ENCODE peak calls at places on chromosomes 5 and 9, in seven cellular contexts. V is brain microvascular endothelial cell; D is astrocyte of the cerebellum; S is cardiac fibroblast; C is CD4-positive, CD25-positive, alpha-beta regulatory T cell; O is fibroblast of the aortic adventitia; L is fibroblast of lung. Z is an unnamed sample.

GRCh38 chr9:117104972-117105495 is 309.8 kb downstream of the ASTN2 start:
- DNase-seq in L (no peak), S (peak), C (no peak), V (no peak), O (no peak), D (no peak), Z (no peak)

GRCh38 chr5:157594675-157595074 is 19.1 kb upstream of the ADAM19 start:
- DNase-seq in L (no peak), V (no peak), S (no peak), D (no peak), O (no peak), C (no peak), Z (no peak)

GRCh38 chr5:178442361-178443256 is 147.6 kb downstream of the COL23A1 start:
- DNase-seq in V (no peak), L (no peak), S (no peak), D (no peak), O (no peak), C (no peak), Z (no peak)

GRCh38 chr5:145531038-145531734 is 304.0 kb downstream of the PRELID2 start:
- DNase-seq in D (peak), O (peak), S (peak), V (peak), C (no peak), L (peak), Z (peak)

GRCh38 chr9:18474778-18475177 is 825 bp downstream of the ADAMTSL1 start:
- DNase-seq in S (peak), C (no peak), L (peak), D (no peak), V (peak), O (peak), Z (no peak)

GRCh38 chr5:132489871-132490483 is 596 bp downstream of the IRF1 start:
- DNase-seq in O (peak), L (peak), C (no peak), V (no peak), S (peak), D (no peak), Z (no peak)

GRCh38 chr5:124007675-124008398 is 495.9 kb downstream of the CSNK1G3 start:
- DNase-seq in C (no peak), L (peak), D (no peak), V (no peak), O (no peak), S (peak), Z (no peak)

GRCh38 chr9:121884057-121884512 is 209.0 kb downstream of the TTLL11 start:
- DNase-seq in D (no peak), O (no peak), L (no peak), C (no peak), S (no peak), V (peak), Z (no peak)

GRCh38 chr5:91417219-91417618 is 34.1 kb upstream of the ARRDC3 start:
- DNase-seq in L (peak), S (peak), D (peak), C (no peak), V (no peak), O (peak), Z (no peak)

GRCh38 chr5:121962943-121963342 is 1.2 kb downstream of the SRFBP1 start:
- DNase-seq in S (peak), V (no peak), C (no peak), L (no peak), D (no peak), O (no peak), Z (no peak)

GRCh38 chr9:17332129-17332528 is 197.3 kb downstream of the CNTLN start:
- DNase-seq in C (no peak), O (no peak), S (no peak), D (no peak), V (no peak), L (no peak), Z (no peak)

GRCh38 chr9:92762781-92763708 is 1.6 kb downstream of the BICD2 start:
- DNase-seq in L (no peak), O (no peak), V (no peak), S (no peak), C (no peak), D (no peak), Z (no peak)

DNA sequence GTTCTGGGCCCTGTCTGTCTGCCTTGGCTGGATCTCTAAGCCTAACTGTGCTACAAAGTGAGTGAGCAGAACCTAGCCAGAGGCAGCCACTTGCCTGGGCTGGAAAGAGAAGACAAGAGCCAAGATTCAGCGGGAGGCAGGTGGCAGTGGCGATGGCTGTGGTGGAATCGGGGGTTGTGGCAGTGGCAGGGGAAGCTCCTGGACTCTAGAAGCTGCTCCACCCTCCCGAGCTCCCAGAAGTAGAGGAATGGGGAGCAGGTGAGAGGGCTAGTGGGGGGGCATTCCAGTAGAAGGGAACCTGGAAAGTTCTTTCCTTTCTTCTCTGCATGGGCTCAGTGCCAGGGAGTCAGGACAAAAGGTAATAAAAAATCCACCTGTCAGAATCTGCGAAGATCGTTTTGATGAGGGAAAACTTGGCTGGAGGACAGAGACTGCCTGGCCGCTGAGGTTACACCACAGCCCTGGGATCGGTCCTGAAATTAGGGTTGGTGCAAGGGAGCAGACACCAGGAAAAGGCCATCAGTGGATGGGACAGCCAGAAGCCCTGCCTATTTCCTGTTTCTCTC is 1.7 kb downstream of the CRAT start:
- DNase-seq in C (no peak), O (no peak), S (no peak), L (no peak), D (no peak), V (no peak), Z (no peak)
- H3K4me3 ChIP-seq in C (no peak), O (peak), S (no peak), L (no peak), D (no peak), V (no peak), Z (no peak)

GRCh38 chr5:179620703-179621350 is 2.6 kb downstream of the HNRNPH1 start:
- DNase-seq in V (no peak), O (peak), S (peak), D (no peak), C (peak), L (no peak), Z (no peak)
- H3K4me3 ChIP-seq in V (peak), O (peak), S (peak), D (peak), C (peak), L (peak), Z (peak)

DNA sequence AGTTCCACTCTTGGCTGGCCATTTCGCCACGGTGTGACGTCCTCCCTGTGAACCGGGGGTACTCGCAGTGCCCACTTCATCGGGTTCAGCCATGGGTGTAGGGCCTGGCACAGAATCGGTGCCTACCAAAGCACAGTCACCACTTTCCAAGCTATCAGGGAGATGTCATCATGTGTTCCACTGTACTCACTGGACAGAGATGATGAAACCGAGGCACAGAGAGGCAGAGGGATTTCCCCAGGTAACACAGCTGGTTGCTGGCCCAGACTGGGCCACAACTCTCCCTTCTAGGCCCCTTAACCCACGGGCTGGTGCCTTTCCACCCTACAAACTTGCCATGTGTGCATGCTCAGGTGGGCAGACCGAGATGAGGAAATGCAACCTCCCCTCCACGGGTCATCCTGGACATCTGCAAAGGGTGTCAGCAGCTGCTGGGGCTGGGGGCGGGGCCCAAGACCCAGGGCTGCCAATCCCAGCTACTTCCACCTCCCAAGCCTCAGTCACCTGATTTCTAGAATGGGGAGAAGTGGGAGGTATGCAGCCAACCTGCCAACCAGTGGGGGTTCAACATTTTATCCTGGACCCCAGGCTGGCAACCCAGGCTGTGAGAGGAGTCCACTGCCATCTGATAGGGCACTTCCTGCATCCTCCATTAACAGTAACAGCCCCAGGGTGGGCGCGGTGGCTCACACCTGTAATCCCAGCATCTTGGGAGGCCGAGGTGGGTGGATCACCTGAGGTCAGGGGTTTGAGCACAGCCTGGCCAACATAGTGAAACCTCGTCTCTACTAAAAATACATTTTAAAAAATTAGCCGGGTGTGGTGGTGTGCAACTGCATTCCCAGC is 893 bp upstream of the SH2D3C start:
- DNase-seq in C (no peak), V (no peak), O (peak), L (peak), S (peak), D (no peak), Z (no peak)
- H3K4me3 ChIP-seq in C (peak), V (no peak), O (no peak), L (no peak), S (no peak), D (no peak), Z (no peak)

GRCh38 chr9:105484226-105484625 is 36.4 kb downstream of the FSD1L start:
- DNase-seq in D (no peak), C (no peak), L (no peak), V (no peak), O (no peak), S (no peak), Z (no peak)
- H3K4me3 ChIP-seq in D (no peak), C (no peak), L (no peak), V (no peak), O (no peak), S (no peak), Z (no peak)

DNA sequence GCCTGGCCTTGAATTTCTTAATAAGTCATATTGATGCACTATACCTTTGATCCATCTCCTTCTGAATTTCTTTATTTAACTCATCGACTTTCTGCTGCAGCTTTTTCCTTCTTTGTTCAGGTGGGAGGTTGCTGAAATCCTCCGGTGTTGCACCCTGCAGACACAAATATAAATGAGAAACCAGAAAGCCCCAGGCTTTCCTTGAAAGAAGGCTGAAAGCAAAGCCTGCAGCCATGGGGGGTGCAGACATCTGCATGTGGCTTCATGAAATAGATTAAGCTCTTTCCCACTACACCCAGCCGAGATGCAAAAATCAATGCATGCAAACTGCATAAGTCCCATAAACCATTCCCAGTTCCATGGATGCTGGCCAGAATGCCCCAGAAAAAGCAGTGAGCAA is 73.6 kb downstream of the USP20 start:
- DNase-seq in L (no peak), V (no peak), S (no peak), C (no peak), O (no peak), D (no peak), Z (no peak)
- H3K4me3 ChIP-seq in L (no peak), V (no peak), S (no peak), C (no peak), O (no peak), D (no peak), Z (no peak)

GRCh38 chr9:33172256-33172678 is 5.1 kb upstream of the B4GALT1 start:
- DNase-seq in L (no peak), O (peak), D (no peak), C (no peak), V (no peak), S (peak), Z (no peak)
- H3K4me3 ChIP-seq in L (no peak), O (no peak), D (no peak), C (no peak), V (no peak), S (no peak), Z (no peak)

Z was measured in AG04449.